ENCODE peak calls at places on chromosomes 12 and 14, in five cellular contexts. D is T-helper 9 cell; A is activated CD4-positive, CD25-positive, alpha-beta regulatory T cell; Q is Caco-2; V is fibroblast of mammary gland. B is an unnamed sample.

GRCh38 chr12:89825591-89826449 is 117.2 kb upstream of the ATP2B1 start:
- DNase-seq in D (no peak), A (no peak), Q (no peak), V (peak; percentile 55), B (no peak)

GRCh38 chr14:90620540-90621204 is 195.6 kb downstream of the TTC7B start:
- DNase-seq in D (no peak), A (no peak), Q (no peak), V (no peak), B (no peak)

GRCh38 chr12:45303955-45304354 is 88.1 kb downstream of the ANO6 start:
- DNase-seq in D (no peak), A (no peak), Q (no peak), V (no peak), B (no peak)

GRCh38 chr12:52670506-52670905 is 9.7 kb downstream of the KRT1 start:
- DNase-seq in D (no peak), A (no peak), Q (no peak), V (no peak), B (no peak)

GRCh38 chr12:4031703-4032291 is 158.6 kb upstream of the PARP11 start:
- DNase-seq in D (no peak), A (no peak), Q (no peak), V (peak; percentile 79), B (no peak)

GRCh38 chr12:3965096-3965495 is 91.9 kb upstream of the PARP11 start:
- DNase-seq in D (no peak), A (no peak), Q (no peak), V (no peak), B (no peak)

GRCh38 chr14:32013083-32013482 is 64.0 kb upstream of the ARHGAP5 start:
- DNase-seq in D (no peak), A (no peak), Q (no peak), V (no peak), B (no peak)

GRCh38 chr14:23360496-23360895 is 4.5 kb downstream of the EFS start:
- DNase-seq in D (no peak), A (no peak), Q (no peak), V (no peak), B (no peak)

GRCh38 chr14:106844608-106845285 is 1318.4 kb downstream of the TMEM121 start:
- DNase-seq in D (peak; percentile 49), A (peak; percentile 24), Q (peak; percentile 76), V (peak; percentile 18), B (peak; percentile 65)

GRCh38 chr12:43882578-43883178 is 46.8 kb downstream of the TMEM117 start:
- DNase-seq in D (peak; percentile 5), A (no peak), Q (no peak), V (peak; percentile 72), B (peak; percentile 54)

GRCh38 chr12:127455347-127456265 is 811.4 kb upstream of the TMEM132C start:
- DNase-seq in D (no peak), A (no peak), Q (no peak), V (no peak), B (no peak)

GRCh38 chr14:106501898-106502297 is 975.5 kb downstream of the TMEM121 start:
- DNase-seq in D (no peak), A (no peak), Q (no peak), V (no peak), B (no peak)

GRCh38 chr12:70122804-70123203 is 120.4 kb upstream of the CNOT2 start:
- DNase-seq in D (no peak), A (no peak), Q (no peak), V (no peak), B (no peak)

GRCh38 chr14:28344381-28344780 is 422.2 kb upstream of the FOXG1 start:
- DNase-seq in D (no peak), A (no peak), Q (no peak), V (peak; percentile 48), B (no peak)

GRCh38 chr12:47887529-47887928 is 17.3 kb downstream of the VDR start:
- DNase-seq in D (no peak), A (no peak), Q (no peak), V (no peak), B (no peak)

GRCh38 chr12:131900397-131900796 is 6.0 kb downstream of the ULK1 start:
- DNase-seq in D (no peak), A (no peak), Q (peak; percentile 26), V (no peak), B (no peak)

GRCh38 chr12:70576341-70577282 is 60.6 kb downstream of the PTPRB start:
- DNase-seq in D (no peak), A (no peak), Q (no peak), V (peak; percentile 80), B (peak; percentile 47)

GRCh38 chr12:127284870-127285431 is 982.0 kb upstream of the TMEM132C start:
- DNase-seq in D (no peak), A (no peak), Q (no peak), V (peak; percentile 97), B (no peak)

GRCh38 chr12:54984602-54985376 is at the start of gene TESPA1:
- DNase-seq in D (peak; percentile 70), A (peak; percentile 47), Q (no peak), V (peak; percentile 5), B (peak; percentile 94)

GRCh38 chr12:76704693-76705092 is 59.2 kb upstream of the ZDHHC17 start:
- DNase-seq in D (no peak), A (no peak), Q (no peak), V (peak; percentile 18), B (no peak)

GRCh38 chr14:105060751-105061427 is 4.3 kb downstream of the GPR132 start:
- DNase-seq in D (no peak), A (no peak), Q (no peak), V (no peak), B (peak; percentile 46)

GRCh38 chr12:6956332-6956727 is 5.2 kb downstream of the PTPN6 start:
- DNase-seq in D (no peak), A (no peak), Q (no peak), V (no peak), B (no peak)